ENCODE peak calls at places on chromosome 22, in ten cellular contexts. N is stimulated activated CD4-positive, alpha-beta T cell treated with anti-CD3 and anti-CD28 coated beads, Interleukin-1b, Interleukin-23, amount 100 ng/mL, for 24 hours; R is LHCN-M2; Q is naive thymus-derived CD8-positive, alpha-beta T cell; M is A549; G is psoas muscle; X is effector CD8-positive, alpha-beta T cell; L is lung; D is RWPE1; K is dermis blood vessel endothelial cell. P is an unnamed sample.

GRCh38 chr22:42500164-42500835 is 19.3 kb downstream of the RRP7A start:
- DNase-seq in N (peak), R (peak), Q (peak), M (peak), G (peak), X (peak), L (peak), D (peak), K (peak), P (peak)

GRCh38 chr22:26169312-26170111 is at the start of gene SEZ6L:
- DNase-seq in N (no peak), R (no peak), Q (no peak), M (no peak), G (peak), X (no peak), L (no peak), D (no peak), K (no peak), P (no peak)

GRCh38 chr22:25518000-25518663 is 46.3 kb upstream of the GRK3 start:
- DNase-seq in N (no peak), R (no peak), Q (no peak), M (no peak), G (no peak), X (no peak), L (no peak), D (no peak), K (no peak), P (no peak)

GRCh38 chr22:50308597-50308935 is 1.1 kb upstream of the PLXNB2 start:
- DNase-seq in N (no peak), R (peak), Q (no peak), M (peak), G (peak), X (no peak), L (peak), D (no peak), K (peak), P (no peak)

GRCh38 chr22:17922925-17923898 is 101.1 kb downstream of the MICAL3 start:
- DNase-seq in N (no peak), R (peak), Q (no peak), M (no peak), G (no peak), X (no peak), L (no peak), D (no peak), K (peak), P (no peak)

GRCh38 chr22:19887251-19887985 is 32.7 kb upstream of the GNB1L start:
- DNase-seq in N (no peak), R (no peak), Q (no peak), M (no peak), G (peak), X (no peak), L (no peak), D (no peak), K (no peak), P (no peak)

GRCh38 chr22:48749555-48750227 is 1078.0 kb downstream of the BRD1 start:
- DNase-seq in N (no peak), R (no peak), Q (peak), M (no peak), G (no peak), X (no peak), L (peak), D (no peak), K (no peak), P (no peak)

GRCh38 chr22:37018815-37019308 is 385 bp downstream of the TST start:
- DNase-seq in N (no peak), R (peak), Q (no peak), M (peak), G (peak), X (no peak), L (peak), D (peak), K (peak), P (peak)

GRCh38 chr22:46132830-46133587 is 17.3 kb upstream of the PPARA start:
- DNase-seq in N (no peak), R (no peak), Q (no peak), M (no peak), G (peak), X (no peak), L (no peak), D (no peak), K (no peak), P (no peak)

GRCh38 chr22:46044718-46045458 is 67.9 kb upstream of the WNT7B start:
- DNase-seq in N (no peak), R (no peak), Q (no peak), M (no peak), G (peak), X (peak), L (no peak), D (no peak), K (peak), P (no peak)

GRCh38 chr22:41021039-41021654 is 70.0 kb downstream of the RBX1 start:
- DNase-seq in N (no peak), R (no peak), Q (no peak), M (no peak), G (peak), X (no peak), L (no peak), D (peak), K (no peak), P (no peak)

GRCh38 chr22:41561788-41562187 is 978 bp downstream of the CSDC2 start:
- DNase-seq in N (no peak), R (no peak), Q (no peak), M (no peak), G (no peak), X (no peak), L (no peak), D (no peak), K (no peak), P (no peak)

GRCh38 chr22:50531546-50532352 is 1.9 kb upstream of the TYMP start:
- DNase-seq in N (peak), R (no peak), Q (peak), M (peak), G (peak), X (no peak), L (peak), D (no peak), K (peak), P (peak)